ENCODE peak calls at places on chromosomes 11 and 22, in eight cellular contexts. E is lower lobe of right lung, K is transverse colon, M is HCT116, U is brain microvascular endothelial cell, N is dorsolateral prefrontal cortex, A is body of pancreas, C is IMR-90. P is an unnamed sample.
A peak's percentile ranks its signal among the peaks of the same experiment; 100 is the strongest.

GRCh38 chr11:45017329-45017728 is 66.6 kb upstream of the TP53I11 start:
- DNase-seq in K (no peak), C (no peak), A (no peak), U (no peak), M (no peak), N (no peak), E (no peak), P (no peak)

GRCh38 chr11:10414659-10415058 is 40.4 kb upstream of the AMPD3 start:
- DNase-seq in M (no peak), E (peak; percentile 68), C (peak; percentile 21), N (peak; percentile 61), U (no peak), A (peak; percentile 67), K (peak; percentile 26), P (no peak)

GRCh38 chr11:104858882-104859735 is 39.2 kb downstream of the CASP12 start:
- DNase-seq in M (no peak), C (no peak), U (no peak), A (no peak), K (no peak), N (peak; percentile 39), E (no peak), P (no peak)

GRCh38 chr11:63177872-63178271 is 33.9 kb upstream of the SLC22A24 start:
- DNase-seq in K (no peak), A (no peak), N (no peak), C (no peak), U (no peak), E (no peak), M (no peak), P (no peak)

GRCh38 chr22:49965291-49966040 is 4.9 kb downstream of the PIM3 start:
- DNase-seq in M (no peak), A (peak; percentile 15), N (peak; percentile 26), E (peak; percentile 52), U (no peak), C (no peak), K (peak; percentile 16), P (no peak)

GRCh38 chr22:29635734-29636357 is 32.4 kb downstream of the NF2 start:
- DNase-seq in C (peak; percentile 73), M (peak; percentile 34), E (no peak), U (no peak), N (no peak), A (no peak), K (no peak), P (no peak)

GRCh38 chr11:134069996-134070845 is 1.3 kb downstream of the JAM3 start:
- DNase-seq in C (no peak), N (no peak), A (no peak), K (no peak), M (no peak), U (no peak), E (no peak), P (peak; percentile 28)

GRCh38 chr11:129815596-129816461 is at the start of gene TMEM45B:
- DNase-seq in N (no peak), E (peak; percentile 76), K (peak; percentile 82), C (no peak), A (peak; percentile 42), M (no peak), U (no peak), P (no peak)

GRCh38 chr11:124759268-124760204 is 2.6 kb downstream of the ESAM start:
- DNase-seq in E (no peak), C (no peak), U (no peak), N (no peak), A (no peak), K (no peak), M (no peak), P (no peak)

GRCh38 chr11:13043912-13044628 is 35.0 kb downstream of the RASSF10 start:
- DNase-seq in U (no peak), M (no peak), A (no peak), N (no peak), E (no peak), C (no peak), K (no peak), P (no peak)

GRCh38 chr11:45544826-45545225 is 120.6 kb downstream of the CHST1 start:
- DNase-seq in M (no peak), E (no peak), N (no peak), U (no peak), C (no peak), K (no peak), A (no peak), P (no peak)

GRCh38 chr11:130827697-130828377 is 88.4 kb downstream of the SNX19 start:
- DNase-seq in E (no peak), A (peak; percentile 68), C (peak; percentile 82), K (peak; percentile 62), U (peak; percentile 85), N (no peak), M (peak; percentile 50), P (no peak)

GRCh38 chr22:26689553-26690301 is 32.3 kb downstream of the MIAT start:
- DNase-seq in N (no peak), M (no peak), U (no peak), E (no peak), A (no peak), C (no peak), K (no peak), P (no peak)

GRCh38 chr22:42825796-42826195 is 31.3 kb downstream of the ARFGAP3 start:
- DNase-seq in K (no peak), E (no peak), M (no peak), C (no peak), N (no peak), U (no peak), A (no peak), P (no peak)

GRCh38 chr22:22890085-22890484 is 2.5 kb downstream of the IGLL5 start:
- DNase-seq in K (no peak), M (no peak), C (no peak), U (no peak), E (no peak), N (no peak), A (no peak), P (no peak)

GRCh38 chr22:22893077-22893805 is 5.6 kb downstream of the IGLL5 start:
- DNase-seq in M (no peak), C (no peak), K (no peak), A (no peak), E (no peak), N (no peak), U (no peak), P (no peak)

GRCh38 chr22:22892096-22893052 is 4.8 kb downstream of the IGLL5 start:
- DNase-seq in U (no peak), M (no peak), N (no peak), A (no peak), C (no peak), K (no peak), E (no peak), P (no peak)

GRCh38 chr22:22888509-22889353 is 1.1 kb downstream of the IGLL5 start:
- DNase-seq in C (no peak), A (no peak), M (no peak), E (no peak), K (no peak), N (no peak), U (no peak), P (no peak)

DNA sequence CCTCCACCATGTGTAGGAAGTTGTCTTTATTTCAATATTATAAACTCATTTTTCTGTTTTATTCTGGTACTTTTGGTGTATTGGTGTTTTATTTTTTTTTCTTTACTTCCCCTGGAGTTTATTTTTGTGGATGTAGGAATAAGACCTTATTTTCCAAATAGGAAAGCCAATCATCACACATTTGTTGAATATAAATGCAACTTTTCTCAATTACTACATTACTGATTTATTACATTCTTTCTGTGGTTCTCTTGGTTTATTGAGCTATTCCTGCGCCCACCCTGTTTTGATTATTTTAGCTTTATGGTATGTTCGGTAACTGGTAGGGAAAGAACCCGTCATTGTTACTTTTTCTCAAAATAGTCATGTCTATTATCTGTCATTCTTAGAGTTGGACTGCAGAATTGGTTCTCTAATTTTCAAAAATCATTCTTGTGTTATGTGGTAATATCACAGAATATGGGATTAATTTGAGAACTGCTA is 3.6 kb downstream of the IGLL5 start:
- DNase-seq in K (no peak), E (no peak), A (no peak), M (no peak), C (no peak), N (no peak), U (no peak), P (no peak)
- H3K27ac ChIP-seq in K (no peak overlapping the region), E (no peak overlapping the region), A (no peak overlapping the region), M (no peak overlapping the region), C (no peak overlapping the region), N (no peak overlapping the region), U (no peak overlapping the region), P (no peak overlapping the region)

DNA sequence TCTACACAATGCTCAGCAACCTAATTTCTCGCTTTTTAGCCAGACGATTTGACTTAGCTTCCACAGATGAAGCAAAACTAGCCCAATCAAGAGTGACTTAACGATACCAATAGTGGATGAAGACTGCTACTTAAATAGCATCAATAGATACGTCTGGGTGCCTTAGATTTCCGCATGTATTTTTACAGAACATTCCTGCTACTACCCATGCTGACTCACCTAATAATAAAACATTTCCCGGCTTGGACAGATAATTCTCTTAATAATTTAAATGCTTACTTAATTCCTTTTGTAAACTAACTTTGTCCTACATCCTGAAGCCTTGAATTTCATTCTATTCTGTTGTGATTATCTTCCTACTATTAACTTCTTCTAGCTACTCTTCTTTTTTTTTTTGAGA is 5.2 kb upstream of the LAYN start:
- DNase-seq in N (no peak), E (no peak), K (no peak), A (no peak), U (no peak), C (no peak), M (no peak), P (no peak)
- H3K27ac ChIP-seq in N (no peak overlapping the region), E (no peak overlapping the region), K (no peak overlapping the region), A (no peak overlapping the region), U (no peak overlapping the region), C (no peak overlapping the region), M (no peak overlapping the region), P (no peak overlapping the region)

DNA sequence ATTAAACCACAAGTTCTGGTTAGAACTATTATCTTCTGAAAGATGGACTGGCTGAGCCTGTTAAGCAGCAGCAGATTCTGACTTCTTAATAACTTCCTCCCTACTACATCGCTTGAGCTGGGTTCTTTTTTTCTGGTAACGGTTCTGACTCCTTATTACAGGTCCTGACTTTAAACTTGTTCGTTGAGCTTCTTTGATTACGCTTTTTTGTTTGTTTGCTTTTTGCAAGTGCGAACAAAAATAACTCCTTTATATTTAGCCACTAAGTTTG is 1.1 kb downstream of the CBL start:
- DNase-seq in C (no peak), K (no peak), A (no peak), E (no peak), M (no peak), N (no peak), U (no peak), P (no peak)
- H3K27ac ChIP-seq in C (peak overlapping the region; percentile 99), K (peak overlapping the region; percentile 93), A (no peak overlapping the region), E (peak overlapping the region; percentile 89), M (no peak overlapping the region), N (peak overlapping the region; percentile 24), U (no peak overlapping the region), P (peak overlapping the region; percentile 59)

GRCh38 chr22:47145883-47146282 is 383.4 kb downstream of the TBC1D22A start:
- DNase-seq in K (no peak), M (no peak), N (no peak), A (no peak), U (no peak), E (no peak), C (no peak), P (no peak)

GRCh38 chr22:47148510-47148909 is 386.1 kb downstream of the TBC1D22A start:
- DNase-seq in A (no peak), M (no peak), K (no peak), N (no peak), C (no peak), E (no peak), U (no peak), P (no peak)

GRCh38 chr22:47147572-47147971 is 385.1 kb downstream of the TBC1D22A start:
- DNase-seq in M (no peak), U (no peak), E (no peak), C (no peak), K (no peak), N (no peak), A (no peak), P (no peak)

GRCh38 chr22:47146391-47146790 is 383.9 kb downstream of the TBC1D22A start:
- DNase-seq in E (no peak), C (no peak), K (no peak), U (no peak), M (no peak), N (no peak), A (no peak), P (no peak)

GRCh38 chr22:47146941-47147340 is 384.5 kb downstream of the TBC1D22A start:
- DNase-seq in U (no peak), K (no peak), E (no peak), C (no peak), M (no peak), A (no peak), N (no peak), P (no peak)
- H3K27ac ChIP-seq in U (no peak overlapping the region), K (no peak overlapping the region), E (no peak overlapping the region), C (no peak overlapping the region), M (no peak overlapping the region), A (no peak overlapping the region), N (no peak overlapping the region), P (no peak overlapping the region)

P was measured in substantia nigra.